ENCODE peak calls at places on chromosome 14, in four cellular contexts. Q, O, Y and J are unnamed samples.

GRCh38 chr14:69531135-69531534 is 43.5 kb downstream of the CCDC177 start:
- DNase-seq in Q (no peak), O (no peak), Y (no peak), J (no peak)

GRCh38 chr14:21071225-21072041 is 1.3 kb downstream of the ARHGEF40 start:
- DNase-seq in Q (peak; percentile 91), O (peak; percentile 86), Y (peak; percentile 90), J (peak; percentile 93)

GRCh38 chr14:69316449-69317391 is 56.8 kb downstream of the GALNT16 start:
- DNase-seq in Q (no peak), O (peak; percentile 46), Y (peak; percentile 77), J (peak; percentile 100)

GRCh38 chr14:72894623-72895378 is 900 bp upstream of the DPF3 start:
- DNase-seq in Q (no peak), O (peak; percentile 53), Y (peak; percentile 57), J (no peak)

GRCh38 chr14:45181329-45181728 is 45.6 kb downstream of the FANCM start:
- DNase-seq in Q (no peak), O (no peak), Y (no peak), J (no peak)

GRCh38 chr14:97978336-97978735 is 1181.2 kb downstream of the VRK1 start:
- DNase-seq in Q (peak; percentile 84), O (peak; percentile 81), Y (peak; percentile 87), J (peak; percentile 49)

GRCh38 chr14:38835874-38836273 is 267.2 kb downstream of the SEC23A start:
- DNase-seq in Q (peak; percentile 80), O (no peak), Y (no peak), J (no peak)

GRCh38 chr14:72812292-72812851 is 81.5 kb downstream of the DPF3 start:
- DNase-seq in Q (peak; percentile 63), O (no peak), Y (no peak), J (no peak)

GRCh38 chr14:61388976-61389576 is 67.7 kb downstream of the PRKCH start:
- DNase-seq in Q (no peak), O (no peak), Y (no peak), J (peak; percentile 12)

GRCh38 chr14:31927348-31927826 is 149.7 kb upstream of the ARHGAP5 start:
- DNase-seq in Q (no peak), O (no peak), Y (no peak), J (peak; percentile 82)

GRCh38 chr14:20631023-20631820 is 10.3 kb downstream of the OR6S1 start:
- DNase-seq in Q (no peak), O (peak; percentile 59), Y (peak; percentile 72), J (peak; percentile 76)

GRCh38 chr14:91059576-91060471 is 617 bp downstream of the RPS6KA5 start:
- DNase-seq in Q (peak; percentile 95), O (peak; percentile 61), Y (peak; percentile 64), J (peak; percentile 15)

GRCh38 chr14:24132061-24132685 is 1.7 kb downstream of the FITM1 start:
- DNase-seq in Q (peak; percentile 84), O (no peak), Y (no peak), J (no peak)

GRCh38 chr14:86057018-86057667 is 527.2 kb downstream of the FLRT2 start:
- DNase-seq in Q (no peak), O (no peak), Y (no peak), J (peak; percentile 35)

GRCh38 chr14:61511558-61511924 is 183.8 kb upstream of the HIF1A start:
- DNase-seq in Q (no peak), O (no peak), Y (peak; percentile 88), J (no peak)

GRCh38 chr14:69346710-69347109 is 51.4 kb downstream of the ERH start:
- DNase-seq in Q (no peak), O (peak; percentile 44), Y (peak; percentile 57), J (no peak)

GRCh38 chr14:89952581-89952980 is 1.9 kb downstream of the EFCAB11 start:
- DNase-seq in Q (no peak), O (no peak), Y (no peak), J (no peak)

GRCh38 chr14:24392327-24393098 is 6.3 kb upstream of the NYNRIN start:
- DNase-seq in Q (no peak), O (peak; percentile 34), Y (no peak), J (peak; percentile 57)

GRCh38 chr14:95290769-95291440 is 28.8 kb downstream of the CLMN start:
- DNase-seq in Q (no peak), O (peak; percentile 85), Y (peak; percentile 72), J (no peak)

GRCh38 chr14:95496690-95497241 is 19.7 kb downstream of the SYNE3 start:
- DNase-seq in Q (no peak), O (peak; percentile 43), Y (no peak), J (peak; percentile 93)

GRCh38 chr14:95524706-95525512 is 8.5 kb upstream of the SYNE3 start:
- DNase-seq in Q (no peak), O (no peak), Y (peak; percentile 38), J (no peak)

GRCh38 chr14:105281354-105282097 is 19.3 kb downstream of the BRF1 start:
- DNase-seq in Q (peak; percentile 58), O (no peak), Y (peak; percentile 71), J (peak; percentile 78)

GRCh38 chr14:99531221-99532096 is 50.2 kb downstream of the CCNK start:
- DNase-seq in Q (no peak), O (no peak), Y (no peak), J (peak; percentile 64)

GRCh38 chr14:61625171-61625570 is 70.1 kb upstream of the HIF1A start:
- DNase-seq in Q (no peak), O (no peak), Y (no peak), J (no peak)

GRCh38 chr14:102574840-102575478 is 17.5 kb upstream of the RCOR1 start:
- DNase-seq in Q (no peak), O (no peak), Y (no peak), J (no peak)

GRCh38 chr14:89509891-89510290 is 92.9 kb upstream of the FOXN3 start:
- DNase-seq in Q (no peak), O (no peak), Y (no peak), J (peak; percentile 26)

GRCh38 chr14:74563233-74563585 is 48.8 kb downstream of the LTBP2 start:
- DNase-seq in Q (no peak), O (no peak), Y (no peak), J (peak; percentile 53)

GRCh38 chr14:96746101-96746500 is 51.1 kb upstream of the VRK1 start:
- DNase-seq in Q (no peak), O (no peak), Y (peak; percentile 6), J (no peak)

GRCh38 chr14:94697773-94698556 is 71.9 kb downstream of the GSC start:
- DNase-seq in Q (no peak), O (no peak), Y (no peak), J (no peak)

GRCh38 chr14:97626088-97626487 is 828.9 kb downstream of the VRK1 start:
- DNase-seq in Q (no peak), O (no peak), Y (no peak), J (no peak)

GRCh38 chr14:105337966-105338365 is 23.4 kb downstream of the PACS2 start:
- DNase-seq in Q (peak; percentile 68), O (no peak), Y (peak; percentile 88), J (no peak)

GRCh38 chr14:61761557-61761956 is 663 bp upstream of the SNAPC1 start:
- DNase-seq in Q (no peak), O (no peak), Y (peak; percentile 56), J (no peak)

GRCh38 chr14:68394719-68395117 is 398.1 kb downstream of the ZFP36L1 start:
- DNase-seq in Q (peak; percentile 38), O (no peak), Y (no peak), J (no peak)

GRCh38 chr14:101739446-101740141 is 21.9 kb upstream of the PPP2R5C start:
- DNase-seq in Q (no peak), O (peak; percentile 12), Y (no peak), J (no peak)

DNA sequence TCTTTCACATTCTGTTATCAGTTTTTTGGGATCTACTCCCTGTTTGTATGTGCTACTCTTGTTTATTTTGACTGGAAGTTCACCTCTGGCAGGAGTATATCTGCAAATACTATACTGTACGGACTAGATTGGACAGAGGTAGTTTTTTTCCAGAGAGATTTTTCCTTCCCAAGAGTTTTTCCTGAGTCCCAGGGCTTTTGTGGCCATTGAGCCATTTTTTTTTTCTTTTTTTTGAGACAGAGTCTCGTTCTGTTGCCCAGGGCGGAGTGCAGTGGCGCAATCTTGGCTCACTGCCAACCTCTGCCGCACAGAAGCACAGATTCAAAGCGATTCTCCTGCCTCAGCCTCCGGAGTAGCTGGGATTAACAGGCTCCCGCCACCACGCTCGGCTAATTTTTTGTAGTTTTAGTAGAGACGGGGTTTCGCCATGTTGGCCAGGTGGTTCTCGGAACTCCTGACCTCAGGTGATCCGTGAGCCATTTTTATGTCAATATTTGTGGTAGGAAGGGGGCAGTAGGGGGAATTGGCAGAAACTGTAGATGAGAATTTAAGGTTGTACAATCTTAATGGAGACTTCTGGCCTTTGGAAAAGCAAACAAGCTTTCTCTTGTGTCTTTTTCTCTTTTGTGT is 19.4 kb downstream of the KTN1 start:
- DNase-seq in Q (peak; percentile 32), O (peak; percentile 78), Y (no peak), J (no peak)
- TF ChIP-seq CTCF in Q (no peak), O (no peak), Y (no peak), J (no peak)

GRCh38 chr14:100709252-100709955 is 17.3 kb upstream of the DLK1 start:
- DNase-seq in Q (peak; percentile 90), O (no peak), Y (no peak), J (peak; percentile 31)
- H3K4me3 ChIP-seq in Q (peak overlapping the region; percentile 6), O (no peak overlapping the region), Y (no peak overlapping the region), J (peak overlapping the region; percentile 41)

DNA sequence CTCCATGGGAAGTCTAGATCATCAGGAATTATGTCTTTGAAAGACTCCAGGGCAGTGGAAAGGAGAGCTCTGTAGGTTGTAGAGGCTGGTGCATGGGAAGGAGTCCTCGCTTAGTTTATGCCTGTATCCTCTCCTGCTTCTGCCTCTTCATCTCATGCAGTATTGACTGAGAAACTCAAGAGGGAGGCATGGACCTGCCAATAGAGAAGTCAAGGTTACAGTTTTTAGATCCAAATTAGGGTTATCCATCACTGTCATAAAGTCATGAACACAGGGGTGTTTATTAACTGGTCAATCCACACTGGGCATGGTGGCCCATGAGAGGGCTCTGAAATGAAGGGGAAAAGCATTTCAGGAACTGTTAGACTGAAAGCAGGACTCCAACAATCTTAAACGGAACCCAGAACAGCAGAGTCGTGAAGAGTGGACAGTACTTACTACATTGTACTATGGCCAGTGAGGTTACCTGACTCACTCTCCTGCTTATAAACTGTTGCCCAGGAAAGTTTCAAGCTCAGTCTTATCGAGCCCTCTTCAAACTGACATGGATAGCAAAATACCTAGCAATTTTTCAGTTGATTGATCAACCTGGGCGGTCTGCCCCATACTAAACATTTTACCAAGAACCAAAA is 30.1 kb upstream of the DHRS7 start:
- DNase-seq in Q (no peak), O (no peak), Y (no peak), J (peak; percentile 4)
- TF ChIP-seq CTCF in Q (no peak), O (no peak), Y (no peak), J (peak; percentile 4)

DNA sequence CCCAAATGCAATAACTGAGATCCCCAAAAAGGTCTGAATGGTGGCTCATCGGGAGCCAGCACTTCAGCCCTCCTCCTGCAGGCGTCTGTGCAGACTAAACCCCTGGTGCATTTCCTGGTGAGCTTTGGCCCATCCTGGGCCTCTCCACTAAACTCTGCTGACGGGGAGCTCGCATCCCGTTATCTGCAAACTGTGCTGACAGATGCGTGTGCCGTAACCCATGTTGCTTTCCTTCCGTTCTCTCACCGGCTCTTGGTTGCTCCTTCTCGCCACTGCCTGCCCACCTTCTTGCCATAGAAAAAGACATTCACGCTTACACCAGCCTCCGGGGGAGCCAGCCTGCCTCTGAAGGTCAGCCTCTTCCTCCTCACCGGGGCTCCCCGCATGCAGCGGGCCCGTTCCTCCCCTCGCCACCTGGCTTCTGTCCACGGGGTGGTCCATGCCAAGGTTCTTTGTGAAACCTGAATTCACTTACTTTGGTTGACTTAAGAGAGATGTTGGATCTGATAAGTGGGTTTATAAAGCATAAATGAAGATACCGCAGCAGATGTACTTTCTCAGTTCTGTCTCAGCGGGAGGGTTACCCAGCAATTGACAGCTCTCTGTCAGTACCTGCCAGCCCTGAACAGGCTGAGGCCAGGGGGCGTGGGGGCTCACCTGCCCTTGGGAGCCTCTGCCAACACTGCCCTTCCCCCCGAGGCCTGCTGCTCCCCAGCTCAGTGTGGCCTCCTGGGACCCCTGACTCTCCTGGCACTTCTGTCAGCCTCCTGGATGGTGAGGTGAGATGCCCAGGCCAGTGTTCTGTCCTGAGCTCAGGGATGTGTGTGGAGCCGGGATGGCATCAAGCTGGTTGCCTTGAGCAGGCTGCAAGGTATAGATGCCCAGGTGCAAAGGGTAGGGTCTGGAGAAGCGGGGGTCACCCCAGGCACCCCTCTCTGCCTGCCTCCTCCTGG is 14.2 kb downstream of the ZFYVE21 start:
- DNase-seq in Q (no peak), O (no peak), Y (no peak), J (no peak)
- H3K4me3 ChIP-seq in Q (no peak overlapping the region), O (no peak overlapping the region), Y (no peak overlapping the region), J (no peak overlapping the region)